ENCODE peak calls at places on chromosomes 6 and 20, in five cellular contexts. Y is IMR-90, K is lower lobe of right lung, Q is lung, Z is colonic mucosa. C is an unnamed sample.
A peak's percentile ranks its signal among the peaks of the same experiment; 100 is the strongest.

GRCh38 chr20:57389695-57390603 is 1.2 kb upstream of the RBM38 start:
- DNase-seq in K (peak; percentile 57), Z (no peak), Y (no peak), Q (no peak), C (no peak)

GRCh38 chr6:81682858-81683257 is 69.6 kb downstream of the TENT5A start:
- DNase-seq in Z (no peak), Q (no peak), K (no peak), Y (no peak), C (no peak)

GRCh38 chr6:118325220-118325860 is 222.8 kb upstream of the PLN start:
- DNase-seq in Z (no peak), Y (peak; percentile 14), K (no peak), Q (no peak), C (no peak)

GRCh38 chr6:35810831-35811698 is 5.9 kb downstream of the LHFPL5 start:
- DNase-seq in Y (peak; percentile 69), Z (no peak), K (no peak), Q (no peak), C (no peak)

GRCh38 chr20:44020406-44021148 is 105.9 kb downstream of the TOX2 start:
- DNase-seq in Q (no peak), K (no peak), Z (no peak), Y (no peak), C (no peak)

GRCh38 chr6:75167851-75168250 is 38.0 kb downstream of the COL12A1 start:
- DNase-seq in Q (no peak), K (no peak), Z (no peak), Y (no peak), C (no peak)

GRCh38 chr20:54266844-54267243 is 59.0 kb downstream of the PFDN4 start:
- DNase-seq in Z (no peak), Q (no peak), Y (no peak), K (no peak), C (no peak)

GRCh38 chr6:119727504-119728219 is 378.1 kb upstream of the MAN1A1 start:
- DNase-seq in Y (no peak), K (no peak), Q (no peak), Z (no peak), C (no peak)

GRCh38 chr6:84581494-84582259 is 182.7 kb downstream of the TBX18 start:
- DNase-seq in K (no peak), Z (no peak), Q (no peak), Y (peak; percentile 73), C (no peak)

GRCh38 chr6:121382467-121383121 is 48.3 kb upstream of the TBC1D32 start:
- DNase-seq in Z (peak; percentile 87), Q (no peak), K (no peak), Y (no peak), C (no peak)

GRCh38 chr6:147972436-147972835 is 370.2 kb upstream of the SASH1 start:
- DNase-seq in K (no peak), Z (no peak), Y (no peak), Q (no peak), C (no peak)

GRCh38 chr6:170067923-170068360 is 222.9 kb downstream of the DLL1 start:
- DNase-seq in Y (no peak), Q (no peak), Z (no peak), K (peak; percentile 26), C (no peak)

GRCh38 chr6:104995989-104996617 is 39.2 kb downstream of the LIN28B start:
- DNase-seq in Y (peak; percentile 19), Q (no peak), K (no peak), Z (no peak), C (peak; percentile 10)

GRCh38 chr6:17705428-17705777 is 1.3 kb downstream of the NUP153 start:
- DNase-seq in Q (peak; percentile 49), Y (peak; percentile 75), K (no peak), Z (no peak), C (peak; percentile 17)

GRCh38 chr20:5657190-5657872 is 92.9 kb upstream of the SHLD1 start:
- DNase-seq in Q (peak; percentile 56), Y (peak; percentile 99), K (peak; percentile 52), Z (peak; percentile 47), C (peak; percentile 40)

GRCh38 chr20:32809907-32810306 is 9.8 kb upstream of the MAPRE1 start:
- DNase-seq in K (no peak), Q (no peak), Z (no peak), Y (no peak), C (no peak)

GRCh38 chr6:127464881-127465459 is 5.8 kb upstream of the KIAA0408 start:
- DNase-seq in Q (peak; percentile 76), Y (peak; percentile 78), Z (peak; percentile 57), K (peak; percentile 66), C (peak; percentile 62)

GRCh38 chr6:53915292-53915691 is 120.5 kb downstream of the LRRC1 start:
- DNase-seq in Q (no peak), K (no peak), Z (no peak), Y (peak; percentile 18), C (no peak)

GRCh38 chr6:131819507-131820228 is 11.8 kb downstream of the ENPP1 start:
- DNase-seq in Q (no peak), Z (no peak), Y (peak; percentile 94), K (no peak), C (no peak)

GRCh38 chr6:69038841-69039240 is 403.8 kb downstream of the ADGRB3 start:
- DNase-seq in K (no peak), Z (no peak), Y (no peak), Q (no peak), C (no peak)

GRCh38 chr20:53884859-53885654 is 185.3 kb downstream of the BCAS1 start:
- DNase-seq in K (no peak), Y (no peak), Z (no peak), Q (no peak), C (no peak)

GRCh38 chr6:50185006-50185405 is 135.3 kb upstream of the DEFB112 start:
- DNase-seq in Y (no peak), Q (no peak), Z (no peak), K (no peak), C (no peak)

GRCh38 chr6:80767808-80768207 is 661.3 kb downstream of the BCKDHB start:
- DNase-seq in Q (no peak), Z (peak; percentile 52), K (no peak), Y (peak; percentile 88), C (no peak)

DNA sequence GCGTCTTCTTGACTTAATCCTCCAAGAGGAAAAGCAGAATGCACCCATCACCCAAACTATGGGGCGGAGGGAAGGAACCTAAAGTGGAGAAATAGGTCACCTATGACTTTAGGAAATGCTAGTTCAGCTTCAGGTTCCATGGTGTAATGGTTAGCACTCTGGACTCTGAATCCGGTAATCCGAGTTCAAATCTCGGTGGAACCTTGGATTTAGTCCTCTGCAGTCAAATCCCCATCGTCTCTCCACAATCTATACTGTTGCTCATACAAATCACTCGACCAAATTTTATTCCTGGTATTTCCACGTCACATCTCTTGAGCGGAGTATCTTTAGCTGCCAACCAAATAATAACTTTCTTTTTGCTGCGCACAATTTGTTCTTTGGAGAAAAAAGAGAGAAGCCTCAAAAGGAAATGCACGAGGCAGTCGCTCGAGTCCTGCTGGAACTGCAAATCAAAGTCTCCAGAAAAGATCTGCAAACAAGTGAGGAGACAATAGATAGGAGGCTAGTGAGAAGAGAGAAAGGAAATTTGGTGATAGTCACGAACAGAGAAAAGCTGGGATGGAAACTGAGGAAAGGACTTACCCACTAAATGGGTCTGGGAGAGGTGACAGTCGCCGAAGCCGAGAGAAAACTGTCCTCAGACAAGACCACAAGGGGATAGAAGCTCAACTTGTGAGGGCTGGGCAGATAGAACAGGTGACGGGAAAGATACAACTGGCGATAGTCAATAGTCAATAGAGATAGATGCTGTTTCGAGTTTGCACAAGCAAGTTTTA is 16.6 kb downstream of the POM121L2 start:
- DNase-seq in Y (peak; percentile 85), Z (no peak), K (no peak), Q (no peak), C (no peak)
- H3K4me3 ChIP-seq in Y (peak overlapping the region; percentile 48), Z (peak overlapping the region; percentile 21), K (no peak overlapping the region), Q (no peak overlapping the region), C (no peak overlapping the region)

DNA sequence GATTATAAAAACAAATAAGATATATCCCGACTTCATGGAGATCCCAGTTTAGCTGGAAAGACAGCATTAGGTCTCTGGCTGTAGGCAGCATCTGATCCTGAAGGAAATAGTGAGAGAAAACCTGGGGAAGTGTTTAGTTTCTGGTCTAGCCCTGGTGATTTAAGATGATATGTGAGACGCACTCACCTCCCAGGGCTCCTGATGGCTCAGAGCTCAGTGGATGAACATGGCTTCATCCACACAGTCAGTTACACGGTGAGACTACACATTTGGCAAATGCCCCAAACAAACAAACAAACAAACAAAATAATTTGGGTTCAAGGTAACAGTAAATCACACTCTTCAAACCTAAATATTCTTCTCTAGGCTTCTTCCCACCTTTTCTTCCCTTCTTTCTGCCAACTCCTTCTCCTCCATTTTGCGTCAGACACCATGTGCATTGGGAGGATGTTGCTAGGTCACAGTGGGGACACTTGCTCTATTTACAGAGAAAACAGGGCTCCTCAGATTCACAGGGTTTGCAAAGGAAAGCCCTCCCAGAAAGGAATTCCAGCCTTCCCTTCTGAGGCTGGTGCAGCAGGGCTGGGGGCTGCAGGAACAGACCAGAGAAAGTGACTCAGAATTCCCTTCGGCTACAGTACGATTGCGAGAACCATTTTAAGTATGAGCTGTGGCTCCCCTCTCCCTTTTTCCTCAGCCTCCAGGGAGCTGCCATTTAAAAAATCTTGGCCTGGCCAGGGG is 59.6 kb upstream of the SALL4 start:
- DNase-seq in Y (no peak), Q (no peak), Z (no peak), K (no peak), C (no peak)
- H3K4me3 ChIP-seq in Y (no peak overlapping the region), Q (no peak overlapping the region), Z (no peak overlapping the region), K (no peak overlapping the region), C (no peak overlapping the region)

DNA sequence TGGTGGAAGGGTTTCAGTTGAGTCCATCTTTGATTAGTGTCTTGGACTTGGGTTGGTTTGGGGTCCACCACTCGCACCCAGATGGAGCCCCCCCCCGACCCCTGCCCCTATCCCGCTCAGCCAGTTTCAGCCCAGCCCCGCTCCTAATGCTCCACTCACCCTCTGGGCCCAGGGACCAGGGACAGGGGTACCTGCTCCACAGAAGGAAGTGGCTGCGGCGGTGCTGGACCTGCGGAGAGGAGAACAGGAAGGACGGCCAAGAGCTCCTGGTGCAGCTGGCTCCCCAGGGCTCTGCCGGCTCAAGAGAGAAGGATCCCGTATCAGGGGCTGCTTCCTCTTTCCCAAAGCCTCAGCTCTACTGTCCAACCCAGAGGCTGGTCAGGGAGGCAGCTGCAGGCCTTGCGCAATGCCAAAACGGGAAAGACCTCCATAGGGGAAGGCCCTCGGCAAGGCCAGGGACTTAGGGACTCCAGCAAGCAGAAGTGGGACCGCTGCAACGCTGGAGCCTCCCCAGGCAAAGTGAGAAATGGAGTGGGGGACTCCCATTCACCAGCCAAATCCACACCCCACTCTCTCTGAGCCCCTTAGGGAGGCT is at the start of gene SIGLEC1:
- DNase-seq in Q (peak; percentile 69), Z (peak; percentile 43), Y (no peak), K (peak; percentile 88), C (no peak)
- H3K4me3 ChIP-seq in Q (no peak within 1 kb of the TSS), Z (no peak within 1 kb of the TSS), Y (no peak within 1 kb of the TSS), K (peak within 1 kb of the TSS; percentile 43), C (no peak within 1 kb of the TSS)

DNA sequence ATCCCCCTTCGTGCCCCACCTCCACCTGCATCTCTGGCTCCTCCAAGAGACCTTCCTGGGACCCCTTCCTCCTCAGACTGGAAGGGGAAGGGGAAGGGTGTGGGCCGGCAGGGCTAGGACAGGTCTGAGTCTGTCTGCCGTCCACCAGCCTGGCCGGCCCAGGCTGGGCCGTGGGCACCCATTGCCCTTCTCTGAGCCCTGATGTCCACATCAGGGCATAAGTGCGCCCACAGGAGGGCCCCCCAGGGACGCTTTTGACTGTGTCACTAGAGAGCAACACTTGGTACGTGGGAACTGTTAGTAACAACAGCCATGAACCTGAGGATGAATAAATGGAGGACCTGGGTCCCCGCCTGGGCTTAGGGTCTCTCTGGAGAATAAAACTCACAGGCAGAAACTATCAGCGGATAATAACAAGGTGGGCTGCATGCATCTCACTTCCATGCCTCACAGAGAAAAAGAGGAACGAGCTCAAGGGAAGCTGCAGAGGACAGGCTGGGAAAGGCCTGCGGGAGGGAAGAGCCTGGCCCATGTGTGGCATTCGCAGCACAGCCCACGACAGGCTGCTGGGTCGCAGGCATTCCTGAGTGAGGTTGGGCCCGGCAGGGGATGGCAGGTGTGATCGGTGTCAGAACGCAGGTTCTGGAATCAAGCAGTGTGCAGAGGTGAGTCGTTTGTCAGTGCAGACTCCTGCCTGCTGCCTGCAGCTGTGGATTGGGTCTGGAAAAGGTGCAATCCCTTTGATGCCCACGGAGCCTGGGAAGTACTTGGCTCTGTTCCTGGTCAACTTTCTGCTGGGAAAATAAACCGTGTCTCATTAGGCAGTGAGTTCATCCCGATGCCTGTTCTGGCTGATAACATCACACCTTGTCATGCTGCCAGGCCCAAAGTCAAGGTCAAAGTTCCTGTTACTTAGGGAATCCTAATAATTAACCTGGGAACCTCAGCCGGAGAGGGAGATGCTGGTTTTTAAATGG is 60.9 kb downstream of the BCAS4 start:
- DNase-seq in Y (peak; percentile 49), Z (no peak), K (no peak), Q (no peak), C (no peak)
- H3K4me3 ChIP-seq in Y (no peak overlapping the region), Z (no peak overlapping the region), K (no peak overlapping the region), Q (no peak overlapping the region), C (no peak overlapping the region)

C was measured in prostate gland.